ENCODE peak calls at places on chromosomes 5 and 9, in four cellular contexts. B is cardiac fibroblast, J is astrocyte of the cerebellum, Z is GM06990. S is an unnamed sample.

GRCh38 chr5:78287833-78288232 is 6.7 kb downstream of the AP3B1 start:
- DNase-seq in J (peak), Z (no peak), B (peak), S (peak)

GRCh38 chr9:486156-486555 is 271.5 kb downstream of the DOCK8 start:
- DNase-seq in Z (no peak), B (no peak), J (no peak), S (no peak)

GRCh38 chr9:12955510-12956163 is 180.8 kb downstream of the LURAP1L start:
- DNase-seq in B (no peak), Z (no peak), J (no peak), S (no peak)

GRCh38 chr5:167296680-167297079 is 994.8 kb upstream of the WWC1 start:
- DNase-seq in J (no peak), B (no peak), Z (no peak), S (no peak)

GRCh38 chr5:1249366-1250280 is 24.4 kb downstream of the SLC6A18 start:
- DNase-seq in Z (no peak), J (no peak), B (no peak), S (no peak)

GRCh38 chr5:64000096-64000495 is 37.9 kb upstream of the HTR1A start:
- DNase-seq in J (no peak), Z (no peak), B (no peak), S (no peak)

GRCh38 chr9:124248992-124249391 is 8.8 kb upstream of the NEK6 start:
- DNase-seq in J (no peak), Z (no peak), B (no peak), S (no peak)

GRCh38 chr5:157109744-157110143 is 900 bp upstream of the HAVCR2 start:
- DNase-seq in J (no peak), Z (peak), B (no peak), S (no peak)

GRCh38 chr9:21028476-21028875 is 3.0 kb downstream of the HACD4 start:
- DNase-seq in Z (no peak), B (peak), J (no peak), S (no peak)

GRCh38 chr5:1666812-1667588 is 132.6 kb downstream of the MRPL36 start:
- DNase-seq in Z (no peak), J (no peak), B (no peak), S (no peak)

GRCh38 chr9:113993838-113994540 is 84.1 kb downstream of the AMBP start:
- DNase-seq in B (peak), Z (no peak), J (peak), S (no peak)

GRCh38 chr5:170525450-170526211 is 21.8 kb downstream of the KCNIP1 start:
- DNase-seq in B (no peak), J (no peak), Z (no peak), S (no peak)

GRCh38 chr5:53099546-53099945 is 10.0 kb downstream of the MOCS2 start:
- DNase-seq in Z (no peak), B (no peak), J (no peak), S (no peak)

GRCh38 chr5:148311516-148311915 is 707 bp upstream of the SPINK7 start:
- DNase-seq in J (no peak), B (no peak), Z (no peak), S (peak)

GRCh38 chr9:94581711-94582110 is 11.9 kb downstream of the FBP2 start:
- DNase-seq in J (no peak), B (no peak), Z (no peak), S (no peak)

GRCh38 chr5:68374770-68375518 is 159.4 kb downstream of the PIK3R1 start:
- DNase-seq in J (no peak), B (peak), Z (no peak), S (no peak)

GRCh38 chr9:72415948-72416347 is 50.9 kb upstream of the ZFAND5 start:
- DNase-seq in Z (no peak), J (no peak), B (no peak), S (no peak)

GRCh38 chr5:126506079-126506478 is 82.9 kb downstream of the GRAMD2B start:
- DNase-seq in J (no peak), Z (no peak), B (no peak), S (no peak)

GRCh38 chr5:67393211-67393610 is 196.6 kb upstream of the CD180 start:
- DNase-seq in Z (no peak), B (peak), J (no peak), S (no peak)

GRCh38 chr5:126044111-126044668 is 379.0 kb upstream of the GRAMD2B start:
- DNase-seq in Z (no peak), J (peak), B (peak), S (peak)

GRCh38 chr5:154756203-154756870 is 1.2 kb downstream of the LARP1 start:
- DNase-seq in Z (peak), B (peak), J (no peak), S (no peak)

GRCh38 chr9:107648153-107648716 is 158.7 kb upstream of the KLF4 start:
- DNase-seq in J (no peak), Z (no peak), B (no peak), S (no peak)

GRCh38 chr9:121305269-121305994 is 37.5 kb downstream of the GSN start:
- DNase-seq in Z (no peak), B (no peak), J (no peak), S (no peak)

GRCh38 chr5:1763548-1763911 is 36.1 kb downstream of the MRPL36 start:
- DNase-seq in Z (no peak), B (peak), J (peak), S (peak)

GRCh38 chr5:41869150-41869738 is 981 bp downstream of the OXCT1 start:
- DNase-seq in B (peak), J (no peak), Z (no peak), S (no peak)

GRCh38 chr9:21966140-21966851 is 27.9 kb downstream of the CDKN2A start:
- DNase-seq in J (no peak), B (no peak), Z (no peak), S (no peak)

GRCh38 chr5:157431544-157432200 is 28.3 kb upstream of the NIPAL4 start:
- DNase-seq in J (peak), Z (peak), B (peak), S (no peak)

GRCh38 chr5:961002-961710 is 47.4 kb upstream of the NKD2 start:
- DNase-seq in J (no peak), Z (no peak), B (no peak), S (no peak)

GRCh38 chr9:78919701-78920100 is 622.8 kb downstream of the PSAT1 start:
- DNase-seq in J (no peak), Z (no peak), B (no peak), S (no peak)

GRCh38 chr5:125408582-125409069 is 662.2 kb upstream of the ZNF608 start:
- DNase-seq in B (peak), J (no peak), Z (peak), S (peak)

GRCh38 chr5:5629579-5629978 is 207.1 kb downstream of the ICE1 start:
- DNase-seq in B (peak), Z (no peak), J (no peak), S (no peak)

GRCh38 chr5:178078197-178078995 is 34.9 kb upstream of the N4BP3 start:
- DNase-seq in Z (no peak), J (no peak), B (peak), S (no peak)

GRCh38 chr9:117407436-117408022 is 7.3 kb downstream of the ASTN2 start:
- DNase-seq in Z (no peak), J (no peak), B (no peak), S (no peak)

GRCh38 chr5:109479260-109479860 is 69.6 kb upstream of the PJA2 start:
- DNase-seq in J (no peak), Z (no peak), B (peak), S (no peak)

GRCh38 chr5:72134226-72134625 is 27.0 kb downstream of the MAP1B start:
- DNase-seq in J (no peak), B (peak), Z (no peak), S (no peak)

GRCh38 chr5:179192891-179193470 is 132.8 kb downstream of the ZNF354C start:
- DNase-seq in B (no peak), Z (no peak), J (no peak), S (no peak)

GRCh38 chr9:113468716-113469448 is 5.4 kb downstream of the RGS3 start:
- DNase-seq in B (no peak), Z (no peak), J (no peak), S (no peak)

GRCh38 chr5:10064546-10065215 is 185.0 kb downstream of the ATPSCKMT start:
- DNase-seq in J (no peak), B (no peak), Z (no peak), S (no peak)
- TF ChIP-seq CTCF in J (no peak), B (no peak), Z (no peak), S (no peak)

GRCh38 chr9:125965421-125965820 is 218.2 kb downstream of the PBX3 start:
- DNase-seq in B (no peak), J (no peak), Z (no peak), S (peak)
- H3K4me3 ChIP-seq in B (no peak), J (no peak), Z (no peak), S (no peak)

DNA sequence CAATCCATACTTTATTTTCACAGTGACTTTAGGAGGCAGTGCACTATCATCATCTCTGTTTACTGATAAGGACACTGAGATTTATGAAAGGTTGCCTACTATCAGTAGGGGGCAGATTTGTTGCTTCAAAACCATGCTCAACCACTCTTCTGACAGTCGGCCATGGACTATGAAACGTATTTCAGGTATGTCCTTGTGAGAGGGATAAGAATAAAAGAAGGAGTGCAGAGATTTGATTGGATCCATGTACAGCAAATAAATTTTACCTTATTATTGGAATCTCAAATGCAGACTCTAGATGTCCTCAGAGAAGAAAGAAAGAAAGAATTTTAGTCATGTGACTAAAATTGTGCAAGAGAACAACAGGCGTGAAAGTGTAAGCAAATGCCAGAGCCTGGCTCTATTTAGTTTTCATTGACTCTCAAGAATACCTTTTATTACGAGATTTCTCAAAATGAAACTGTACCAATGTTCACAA is 296.6 kb upstream of the RASA1 start:
- DNase-seq in Z (no peak), B (peak), J (no peak), S (no peak)
- TF ChIP-seq CTCF in Z (peak), B (peak), J (peak), S (no peak)

DNA sequence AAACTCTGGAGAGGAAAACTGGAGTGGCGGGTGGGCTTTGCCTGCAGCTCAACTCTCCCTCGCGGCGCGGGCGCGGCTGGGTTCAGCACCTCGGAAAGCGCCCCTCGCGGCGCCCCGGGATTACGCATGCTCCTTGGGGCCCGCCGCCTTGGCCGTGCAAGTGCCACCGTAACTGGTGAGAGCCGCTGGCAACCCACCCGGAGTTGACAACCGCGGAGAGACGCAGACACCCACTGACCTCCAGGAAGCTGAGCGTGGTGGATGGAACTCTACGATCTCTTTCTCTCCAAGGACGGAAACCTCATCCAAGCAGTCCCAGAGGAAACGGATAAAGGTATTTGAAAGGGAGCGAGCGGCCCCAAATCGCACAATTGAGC is 194 bp upstream of the RXFP3 start:
- DNase-seq in Z (peak), B (peak), J (peak), S (no peak)
- H3K4me3 ChIP-seq in Z (peak), B (peak), J (peak), S (peak)

GRCh38 chr9:137058651-137059234 is 4.9 kb upstream of the ENTPD2 start:
- DNase-seq in Z (no peak), B (no peak), J (no peak), S (no peak)
- TF ChIP-seq CTCF in Z (no peak), B (no peak), J (no peak), S (no peak)

GRCh38 chr5:31196309-31196708 is 2.8 kb downstream of the CDH6 start:
- DNase-seq in J (peak), B (peak), Z (no peak), S (no peak)
- H3K4me3 ChIP-seq in J (peak), B (no peak), Z (no peak), S (no peak)

GRCh38 chr5:80487444-80487828 is 464 bp upstream of the FAM151B start:
- DNase-seq in J (no peak), Z (no peak), B (no peak), S (no peak)

GRCh38 chr5:80492741-80493140 is 4.8 kb downstream of the FAM151B start:
- DNase-seq in J (no peak), Z (no peak), B (no peak), S (no peak)

GRCh38 chr5:80483636-80484232 is 4.2 kb upstream of the FAM151B start:
- DNase-seq in J (no peak), Z (no peak), B (no peak), S (no peak)

GRCh38 chr5:80491296-80491695 is 3.4 kb downstream of the FAM151B start:
- DNase-seq in J (no peak), Z (no peak), B (no peak), S (no peak)

GRCh38 chr5:80487829-80488708 is at the start of gene FAM151B:
- DNase-seq in B (peak), Z (peak), J (peak), S (peak)
- TF ChIP-seq CTCF in B (peak), Z (no peak), J (peak), S (peak)

DNA sequence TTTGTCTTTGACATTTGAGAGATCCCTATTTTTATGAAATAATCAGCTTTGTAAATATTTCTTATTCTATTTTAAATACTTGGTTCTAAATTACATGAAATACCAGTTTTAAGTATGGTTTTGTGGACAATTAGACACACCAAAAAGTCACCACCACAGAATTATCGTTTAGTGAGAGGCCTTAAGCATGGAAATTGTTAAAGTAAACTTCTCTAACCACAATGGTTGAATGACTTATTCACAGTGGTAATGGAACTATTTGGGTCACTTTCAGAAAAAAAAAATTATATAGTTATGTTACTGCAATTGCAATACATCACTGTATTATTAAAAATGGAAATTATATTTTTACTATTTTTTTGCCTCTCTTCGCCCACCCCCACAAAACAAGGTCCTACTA is 1252.5 kb downstream of the EFNA5 start:
- DNase-seq in J (peak), Z (no peak), B (no peak), S (no peak)
- H3K4me3 ChIP-seq in J (no peak), Z (no peak), B (no peak), S (no peak)

S was measured in retinal pigment epithelial cell.